ENCODE peak calls at places on chromosomes 12 and 14, in eight cellular contexts. Z is CD4-positive, alpha-beta T cell; C is left ventricle myocardium inferior; W is cardiac fibroblast; H is activated T-helper 1 cell treated with anti-CD3 and anti-CD28 coated beads, Interleukin-2, amount 50 U/mL, for 16 hours; B is dermis blood vessel endothelial cell; Y is activated naive CD4-positive, alpha-beta T cell treated with anti-CD3 and anti-CD28 coated beads, Interleukin-2, amount 50 U/mL, for 72 hours; Q is amniotic stem cell. S is an unnamed sample.

GRCh38 chr14:50944647-50945413 is 547 bp upstream of the PYGL start:
- DNase-seq in Y (no peak), Z (no peak), H (no peak), W (peak; percentile 55), B (peak; percentile 30), C (peak; percentile 52), Q (no peak), S (no peak)

GRCh38 chr12:130764073-130764472 is 48.0 kb upstream of the RIMBP2 start:
- DNase-seq in W (peak; percentile 39), B (peak; percentile 30), Y (no peak), H (no peak), C (no peak), Q (no peak), Z (no peak), S (no peak)

GRCh38 chr12:12349711-12350665 is at the start of gene MANSC1:
- DNase-seq in C (peak; percentile 67), Z (peak; percentile 43), Q (no peak), W (peak; percentile 22), B (peak; percentile 67), H (peak; percentile 22), Y (no peak), S (no peak)

GRCh38 chr14:53900499-53900898 is 56.1 kb downstream of the BMP4 start:
- DNase-seq in W (no peak), Y (no peak), B (no peak), H (no peak), C (peak; percentile 67), Z (no peak), Q (no peak), S (no peak)

GRCh38 chr14:66111891-66112290 is 374.3 kb upstream of the CCDC196 start:
- DNase-seq in B (no peak), Q (no peak), C (no peak), H (no peak), Y (no peak), W (no peak), Z (no peak), S (no peak)

GRCh38 chr12:92400006-92400405 is 254.4 kb upstream of the BTG1 start:
- DNase-seq in Z (no peak), W (no peak), H (no peak), Q (no peak), Y (no peak), C (no peak), B (no peak), S (no peak)

GRCh38 chr12:31257784-31258183 is 68.2 kb downstream of the SINHCAF start:
- DNase-seq in H (no peak), Y (no peak), C (no peak), W (no peak), Q (no peak), B (no peak), Z (no peak), S (no peak)

GRCh38 chr12:26648584-26648983 is 184.4 kb downstream of the ITPR2 start:
- DNase-seq in Z (no peak), H (no peak), W (peak; percentile 93), C (no peak), Q (peak; percentile 79), Y (no peak), B (peak; percentile 87), S (no peak)

GRCh38 chr14:80944861-80945617 is 3.5 kb upstream of the CEP128 start:
- DNase-seq in C (no peak), H (no peak), B (no peak), Z (no peak), Y (no peak), W (no peak), Q (no peak), S (no peak)

GRCh38 chr14:78725086-78725485 is 554.9 kb downstream of the NRXN3 start:
- DNase-seq in Y (no peak), B (no peak), Z (no peak), W (no peak), H (no peak), C (no peak), Q (no peak), S (no peak)

GRCh38 chr12:530871-531270 is 71.1 kb downstream of the B4GALNT3 start:
- DNase-seq in Y (no peak), Z (no peak), W (no peak), Q (no peak), B (no peak), H (no peak), C (no peak), S (no peak)

GRCh38 chr14:67820428-67820881 is 876 bp downstream of the RAD51B start:
- DNase-seq in Q (no peak), C (no peak), H (no peak), W (peak; percentile 44), B (peak; percentile 58), Y (no peak), Z (no peak), S (no peak)

GRCh38 chr14:64235652-64236640 is 58.2 kb downstream of the ESR2 start:
- DNase-seq in W (no peak), H (no peak), C (no peak), Y (no peak), Z (no peak), B (no peak), Q (no peak), S (no peak)

GRCh38 chr12:53618340-53618739 is 7.8 kb downstream of the ATF7 start:
- DNase-seq in C (no peak), Y (no peak), W (no peak), H (no peak), B (peak; percentile 31), Q (no peak), Z (no peak), S (no peak)

GRCh38 chr12:3123729-3124128 is 46.5 kb downstream of the TSPAN9 start:
- DNase-seq in Q (no peak), Y (no peak), C (no peak), B (peak; percentile 43), Z (no peak), H (no peak), W (peak; percentile 66), S (no peak)

GRCh38 chr12:63075376-63076000 is 75.5 kb downstream of the AVPR1A start:
- DNase-seq in H (no peak), B (no peak), Z (no peak), Y (no peak), C (no peak), W (no peak), Q (no peak), S (no peak)

GRCh38 chr14:75720828-75721227 is 59.8 kb downstream of the TTLL5 start:
- DNase-seq in B (peak; percentile 58), Y (no peak), C (peak; percentile 55), H (no peak), Z (no peak), W (peak; percentile 43), Q (no peak), S (no peak)

GRCh38 chr12:60262378-60262777 is 666.5 kb downstream of the SLC16A7 start:
- DNase-seq in Y (no peak), Z (no peak), Q (no peak), B (no peak), H (no peak), W (no peak), C (no peak), S (no peak)

GRCh38 chr12:95218164-95218851 is 701 bp downstream of the VEZT start:
- DNase-seq in Y (no peak), H (no peak), W (peak; percentile 65), C (no peak), B (peak; percentile 85), Q (peak; percentile 42), Z (peak; percentile 7), S (no peak)

GRCh38 chr12:68972570-68972969 is 39.6 kb upstream of the CPM start:
- DNase-seq in H (no peak), W (no peak), C (no peak), B (peak; percentile 6), Z (no peak), Q (no peak), Y (no peak), S (no peak)

GRCh38 chr12:32107376-32108267 is 975 bp downstream of the BICD1 start:
- DNase-seq in C (no peak), W (peak; percentile 85), Z (no peak), Y (no peak), B (peak; percentile 62), Q (peak; percentile 56), H (no peak), S (no peak)